ENCODE peak calls at places on chromosomes 7 and 10, in seven cellular contexts. One of them, this sample, is unnamed.

GRCh38 chr10:102140913-102141540 is 8.2 kb downstream of the PPRC1 start:
- DNase-seq in CD4-positive, alpha-beta T cell: no peak
- DNase-seq in sciatic nerve: no peak
- DNase-seq in cardiac muscle cell: no peak
- DNase-seq in psoas muscle: no peak
- DNase-seq in posterior vena cava: no peak
- DNase-seq in LoVo: no peak
- DNase-seq in this sample: no peak

GRCh38 chr7:32117837-32118236 is 47.6 kb upstream of the PDE1C start:
- DNase-seq in posterior vena cava: no peak
- DNase-seq in LoVo: no peak
- DNase-seq in CD4-positive, alpha-beta T cell: no peak
- DNase-seq in cardiac muscle cell: peak
- DNase-seq in sciatic nerve: no peak
- DNase-seq in psoas muscle: no peak
- DNase-seq in this sample: no peak

GRCh38 chr10:42551582-42552187 is 86.7 kb downstream of the ZNF33B start:
- DNase-seq in CD4-positive, alpha-beta T cell: no peak
- DNase-seq in LoVo: no peak
- DNase-seq in cardiac muscle cell: no peak
- DNase-seq in sciatic nerve: peak
- DNase-seq in posterior vena cava: no peak
- DNase-seq in psoas muscle: no peak
- DNase-seq in this sample: no peak

GRCh38 chr10:80275756-80276155 is 13.7 kb downstream of the MAT1A start:
- DNase-seq in LoVo: no peak
- DNase-seq in cardiac muscle cell: no peak
- DNase-seq in posterior vena cava: no peak
- DNase-seq in CD4-positive, alpha-beta T cell: no peak
- DNase-seq in psoas muscle: no peak
- DNase-seq in sciatic nerve: no peak
- DNase-seq in this sample: no peak

GRCh38 chr7:36863901-36864701 is 139.8 kb upstream of the AOAH start:
- DNase-seq in LoVo: no peak
- DNase-seq in cardiac muscle cell: peak
- DNase-seq in sciatic nerve: no peak
- DNase-seq in psoas muscle: no peak
- DNase-seq in CD4-positive, alpha-beta T cell: peak
- DNase-seq in posterior vena cava: no peak
- DNase-seq in this sample: no peak

GRCh38 chr7:112118581-112119566 is 87.3 kb downstream of the DOCK4 start:
- DNase-seq in sciatic nerve: no peak
- DNase-seq in psoas muscle: no peak
- DNase-seq in LoVo: no peak
- DNase-seq in CD4-positive, alpha-beta T cell: no peak
- DNase-seq in posterior vena cava: no peak
- DNase-seq in cardiac muscle cell: no peak
- DNase-seq in this sample: no peak

GRCh38 chr10:12902135-12902572 is 99.4 kb downstream of the CCDC3 start:
- DNase-seq in cardiac muscle cell: peak
- DNase-seq in posterior vena cava: no peak
- DNase-seq in sciatic nerve: no peak
- DNase-seq in psoas muscle: no peak
- DNase-seq in CD4-positive, alpha-beta T cell: peak
- DNase-seq in LoVo: peak
- DNase-seq in this sample: no peak

GRCh38 chr10:62433181-62433692 is 59.1 kb downstream of the ZNF365 start:
- DNase-seq in cardiac muscle cell: peak
- DNase-seq in CD4-positive, alpha-beta T cell: peak
- DNase-seq in LoVo: peak
- DNase-seq in sciatic nerve: peak
- DNase-seq in posterior vena cava: peak
- DNase-seq in psoas muscle: peak
- DNase-seq in this sample: no peak

GRCh38 chr7:24741691-24742639 is 15.3 kb downstream of the GSDME start:
- DNase-seq in posterior vena cava: peak
- DNase-seq in cardiac muscle cell: peak
- DNase-seq in LoVo: peak
- DNase-seq in sciatic nerve: no peak
- DNase-seq in psoas muscle: peak
- DNase-seq in CD4-positive, alpha-beta T cell: no peak
- DNase-seq in this sample: no peak

GRCh38 chr7:28036748-28037147 is 143.8 kb downstream of the JAZF1 start:
- DNase-seq in psoas muscle: no peak
- DNase-seq in CD4-positive, alpha-beta T cell: no peak
- DNase-seq in sciatic nerve: no peak
- DNase-seq in posterior vena cava: no peak
- DNase-seq in cardiac muscle cell: no peak
- DNase-seq in LoVo: no peak
- DNase-seq in this sample: no peak

GRCh38 chr7:44306608-44307007 is 18.8 kb downstream of the CAMK2B start:
- DNase-seq in psoas muscle: no peak
- DNase-seq in cardiac muscle cell: no peak
- DNase-seq in LoVo: no peak
- DNase-seq in sciatic nerve: no peak
- DNase-seq in posterior vena cava: no peak
- DNase-seq in CD4-positive, alpha-beta T cell: no peak
- DNase-seq in this sample: no peak

GRCh38 chr7:28900311-28900710 is 57.8 kb downstream of the TRIL start:
- DNase-seq in psoas muscle: no peak
- DNase-seq in LoVo: no peak
- DNase-seq in cardiac muscle cell: no peak
- DNase-seq in CD4-positive, alpha-beta T cell: no peak
- DNase-seq in posterior vena cava: no peak
- DNase-seq in sciatic nerve: no peak
- DNase-seq in this sample: no peak

GRCh38 chr10:21002097-21002878 is 105.2 kb upstream of the NEBL start:
- DNase-seq in cardiac muscle cell: peak
- DNase-seq in LoVo: no peak
- DNase-seq in posterior vena cava: no peak
- DNase-seq in CD4-positive, alpha-beta T cell: no peak
- DNase-seq in sciatic nerve: no peak
- DNase-seq in psoas muscle: no peak
- DNase-seq in this sample: no peak

GRCh38 chr10:131797626-131798025 is 103.2 kb upstream of the PPP2R2D start:
- DNase-seq in cardiac muscle cell: no peak
- DNase-seq in sciatic nerve: no peak
- DNase-seq in CD4-positive, alpha-beta T cell: no peak
- DNase-seq in psoas muscle: no peak
- DNase-seq in posterior vena cava: peak
- DNase-seq in LoVo: no peak
- DNase-seq in this sample: no peak

GRCh38 chr10:108782411-108782810 is 1140.9 kb downstream of the XPNPEP1 start:
- DNase-seq in posterior vena cava: no peak
- DNase-seq in sciatic nerve: no peak
- DNase-seq in CD4-positive, alpha-beta T cell: no peak
- DNase-seq in LoVo: no peak
- DNase-seq in cardiac muscle cell: no peak
- DNase-seq in psoas muscle: no peak
- DNase-seq in this sample: no peak

GRCh38 chr7:1569016-1569415 is 816 bp downstream of the PSMG3 start:
- DNase-seq in psoas muscle: no peak
- DNase-seq in sciatic nerve: no peak
- DNase-seq in posterior vena cava: no peak
- DNase-seq in CD4-positive, alpha-beta T cell: no peak
- DNase-seq in cardiac muscle cell: peak
- DNase-seq in LoVo: peak
- DNase-seq in this sample: no peak

GRCh38 chr7:114539575-114539974 is 125.0 kb downstream of the FOXP2 start:
- DNase-seq in CD4-positive, alpha-beta T cell: no peak
- DNase-seq in LoVo: no peak
- DNase-seq in sciatic nerve: no peak
- DNase-seq in cardiac muscle cell: peak
- DNase-seq in posterior vena cava: no peak
- DNase-seq in psoas muscle: no peak
- DNase-seq in this sample: no peak

GRCh38 chr10:70144372-70145110 is 2.0 kb downstream of the TYSND1 start:
- DNase-seq in CD4-positive, alpha-beta T cell: no peak
- DNase-seq in psoas muscle: no peak
- DNase-seq in LoVo: no peak
- DNase-seq in sciatic nerve: no peak
- DNase-seq in cardiac muscle cell: no peak
- DNase-seq in posterior vena cava: no peak
- DNase-seq in this sample: no peak

GRCh38 chr7:55304363-55304762 is 60.8 kb upstream of the LANCL2 start:
- DNase-seq in sciatic nerve: no peak
- DNase-seq in CD4-positive, alpha-beta T cell: no peak
- DNase-seq in LoVo: no peak
- DNase-seq in psoas muscle: no peak
- DNase-seq in cardiac muscle cell: no peak
- DNase-seq in posterior vena cava: no peak
- DNase-seq in this sample: no peak

GRCh38 chr10:120891367-120891766 is 40.2 kb downstream of the WDR11 start:
- DNase-seq in sciatic nerve: no peak
- DNase-seq in psoas muscle: no peak
- DNase-seq in LoVo: no peak
- DNase-seq in CD4-positive, alpha-beta T cell: no peak
- DNase-seq in posterior vena cava: no peak
- DNase-seq in cardiac muscle cell: peak
- DNase-seq in this sample: no peak

GRCh38 chr7:127504715-127505114 is 80.7 kb downstream of the GCC1 start:
- DNase-seq in psoas muscle: peak
- DNase-seq in cardiac muscle cell: peak
- DNase-seq in CD4-positive, alpha-beta T cell: peak
- DNase-seq in LoVo: no peak
- DNase-seq in sciatic nerve: peak
- DNase-seq in posterior vena cava: no peak
- DNase-seq in this sample: no peak

GRCh38 chr7:4430227-4430626 is 251.9 kb upstream of the FOXK1 start:
- DNase-seq in sciatic nerve: no peak
- DNase-seq in LoVo: no peak
- DNase-seq in cardiac muscle cell: no peak
- DNase-seq in CD4-positive, alpha-beta T cell: no peak
- DNase-seq in psoas muscle: no peak
- DNase-seq in posterior vena cava: no peak
- DNase-seq in this sample: no peak

GRCh38 chr10:49011756-49012155 is 72.1 kb upstream of the LRRC18 start:
- DNase-seq in cardiac muscle cell: no peak
- DNase-seq in psoas muscle: no peak
- DNase-seq in sciatic nerve: no peak
- DNase-seq in CD4-positive, alpha-beta T cell: no peak
- DNase-seq in posterior vena cava: no peak
- DNase-seq in LoVo: no peak
- DNase-seq in this sample: no peak

GRCh38 chr7:71244023-71244422 is 112.1 kb downstream of the GALNT17 start:
- DNase-seq in LoVo: no peak
- DNase-seq in posterior vena cava: no peak
- DNase-seq in sciatic nerve: no peak
- DNase-seq in cardiac muscle cell: no peak
- DNase-seq in CD4-positive, alpha-beta T cell: no peak
- DNase-seq in psoas muscle: no peak
- DNase-seq in this sample: no peak

GRCh38 chr10:125329056-125329455 is 168.7 kb upstream of the CTBP2 start:
- DNase-seq in LoVo: no peak
- DNase-seq in posterior vena cava: no peak
- DNase-seq in cardiac muscle cell: no peak
- DNase-seq in sciatic nerve: no peak
- DNase-seq in CD4-positive, alpha-beta T cell: no peak
- DNase-seq in psoas muscle: no peak
- DNase-seq in this sample: no peak

GRCh38 chr7:74056096-74056915 is 27.3 kb upstream of the LIMK1 start:
- DNase-seq in CD4-positive, alpha-beta T cell: no peak
- DNase-seq in LoVo: no peak
- DNase-seq in sciatic nerve: no peak
- DNase-seq in psoas muscle: no peak
- DNase-seq in posterior vena cava: peak
- DNase-seq in cardiac muscle cell: no peak
- DNase-seq in this sample: no peak

GRCh38 chr10:111126981-111127848 is 50.4 kb downstream of the ADRA2A start:
- DNase-seq in sciatic nerve: no peak
- DNase-seq in CD4-positive, alpha-beta T cell: no peak
- DNase-seq in cardiac muscle cell: no peak
- DNase-seq in posterior vena cava: no peak
- DNase-seq in psoas muscle: no peak
- DNase-seq in LoVo: no peak
- DNase-seq in this sample: no peak

GRCh38 chr10:7687228-7687907 is 15.7 kb upstream of the ITIH2 start:
- DNase-seq in posterior vena cava: peak
- DNase-seq in LoVo: peak
- DNase-seq in cardiac muscle cell: peak
- DNase-seq in sciatic nerve: peak
- DNase-seq in CD4-positive, alpha-beta T cell: peak
- DNase-seq in psoas muscle: peak
- DNase-seq in this sample: peak

GRCh38 chr10:111479966-111480365 is 403.1 kb downstream of the ADRA2A start:
- DNase-seq in cardiac muscle cell: no peak
- DNase-seq in posterior vena cava: no peak
- DNase-seq in psoas muscle: no peak
- DNase-seq in sciatic nerve: no peak
- DNase-seq in LoVo: no peak
- DNase-seq in CD4-positive, alpha-beta T cell: no peak
- DNase-seq in this sample: no peak

GRCh38 chr10:121942749-121943148 is 14.9 kb upstream of the ATE1 start:
- DNase-seq in posterior vena cava: no peak
- DNase-seq in cardiac muscle cell: peak
- DNase-seq in psoas muscle: no peak
- DNase-seq in LoVo: peak
- DNase-seq in sciatic nerve: no peak
- DNase-seq in CD4-positive, alpha-beta T cell: no peak
- DNase-seq in this sample: peak

GRCh38 chr7:11935905-11936304 is 103.9 kb upstream of the THSD7A start:
- DNase-seq in psoas muscle: no peak
- DNase-seq in CD4-positive, alpha-beta T cell: no peak
- DNase-seq in cardiac muscle cell: no peak
- DNase-seq in LoVo: no peak
- DNase-seq in sciatic nerve: no peak
- DNase-seq in posterior vena cava: no peak
- DNase-seq in this sample: no peak

GRCh38 chr7:13984831-13985685 is 4.4 kb downstream of the ETV1 start:
- DNase-seq in psoas muscle: no peak
- DNase-seq in CD4-positive, alpha-beta T cell: no peak
- DNase-seq in LoVo: no peak
- DNase-seq in sciatic nerve: no peak
- DNase-seq in posterior vena cava: no peak
- DNase-seq in cardiac muscle cell: no peak
- DNase-seq in this sample: no peak

GRCh38 chr10:68561804-68562649 is 1.9 kb downstream of the TET1 start:
- DNase-seq in LoVo: no peak
- DNase-seq in psoas muscle: no peak
- DNase-seq in posterior vena cava: peak
- DNase-seq in sciatic nerve: peak
- DNase-seq in CD4-positive, alpha-beta T cell: no peak
- DNase-seq in cardiac muscle cell: peak
- DNase-seq in this sample: no peak

GRCh38 chr10:17196573-17196972 is 4.9 kb downstream of the TRDMT1 start:
- DNase-seq in posterior vena cava: no peak
- DNase-seq in psoas muscle: no peak
- DNase-seq in cardiac muscle cell: no peak
- DNase-seq in CD4-positive, alpha-beta T cell: no peak
- DNase-seq in sciatic nerve: no peak
- DNase-seq in LoVo: no peak
- DNase-seq in this sample: no peak

GRCh38 chr7:42611961-42612360 is 299.9 kb downstream of the C7orf25 start:
- DNase-seq in CD4-positive, alpha-beta T cell: no peak
- DNase-seq in cardiac muscle cell: peak
- DNase-seq in sciatic nerve: no peak
- DNase-seq in LoVo: peak
- DNase-seq in posterior vena cava: no peak
- DNase-seq in psoas muscle: no peak
- DNase-seq in this sample: no peak

This sample was measured in SIG-M5.